ENCODE peak calls at places on chromosomes 2 and 18, in ten cellular contexts. A is choroid plexus epithelial cell, L is transverse colon, E is lower leg skin, W is H1, R is AG04449, P is GM12865, F is pancreas, T is prostate gland, C is cardiac muscle cell. H is an unnamed sample.

GRCh38 chr2:239597216-239597615 is 196.4 kb upstream of the HDAC4 start:
- DNase-seq in C (no peak), L (no peak), W (no peak), F (no peak), E (peak), P (no peak), R (no peak), T (no peak), A (no peak), H (no peak)

GRCh38 chr2:131030478-131030971 is 62.7 kb downstream of the FAM168B start:
- DNase-seq in E (peak), R (no peak), A (no peak), L (no peak), P (no peak), F (no peak), T (no peak), C (peak), W (no peak), H (no peak)

GRCh38 chr18:38551881-38552280 is 986.3 kb upstream of the CELF4 start:
- DNase-seq in A (no peak), C (no peak), R (no peak), W (no peak), T (peak), L (no peak), F (no peak), E (no peak), P (no peak), H (no peak)

GRCh38 chr18:32803571-32803970 is 30.7 kb upstream of the KLHL14 start:
- DNase-seq in T (no peak), W (no peak), L (no peak), C (no peak), E (no peak), P (peak), A (peak), F (no peak), R (no peak), H (peak)

GRCh38 chr2:152448621-152449020 is 113.6 kb downstream of the FMNL2 start:
- DNase-seq in F (no peak), A (peak), P (no peak), E (no peak), R (no peak), C (no peak), W (no peak), L (no peak), T (no peak), H (no peak)

GRCh38 chr18:38884050-38884449 is 1318.5 kb upstream of the CELF4 start:
- DNase-seq in F (no peak), R (no peak), C (peak), E (no peak), W (peak), L (no peak), T (no peak), P (no peak), A (no peak), H (no peak)

GRCh38 chr18:31255953-31256352 is 62.0 kb upstream of the DSG1 start:
- DNase-seq in W (no peak), F (no peak), A (no peak), T (peak), L (no peak), P (peak), E (no peak), R (no peak), C (no peak), H (no peak)

GRCh38 chr2:30511122-30512083 is 64.4 kb downstream of the LCLAT1 start:
- DNase-seq in C (no peak), T (peak), L (peak), P (no peak), R (no peak), W (no peak), A (peak), F (no peak), E (no peak), H (peak)

GRCh38 chr2:173891315-173892037 is 73.7 kb downstream of the SP3 start:
- DNase-seq in F (no peak), W (no peak), E (no peak), P (no peak), T (no peak), C (no peak), L (no peak), R (no peak), A (no peak), H (no peak)

GRCh38 chr2:216108310-216108966 is 710 bp upstream of the XRCC5 start:
- DNase-seq in A (no peak), P (no peak), C (peak), F (peak), W (no peak), L (no peak), E (no peak), R (no peak), T (no peak), H (no peak)

GRCh38 chr2:196160101-196160500 is 11.3 kb downstream of the STK17B start:
- DNase-seq in E (no peak), A (peak), F (peak), W (no peak), C (no peak), R (peak), L (peak), P (peak), T (peak), H (peak)

GRCh38 chr2:230202430-230203109 is 17.2 kb downstream of the SP110 start:
- DNase-seq in C (no peak), R (no peak), L (no peak), F (no peak), P (peak), W (no peak), T (no peak), E (no peak), A (no peak), H (no peak)

GRCh38 chr2:239164281-239164871 is 236.4 kb downstream of the HDAC4 start:
- DNase-seq in E (peak), T (no peak), W (no peak), C (no peak), R (no peak), F (no peak), L (no peak), P (no peak), A (no peak), H (no peak)

GRCh38 chr2:128746356-128746755 is 427.7 kb upstream of the HS6ST1 start:
- DNase-seq in C (peak), W (no peak), E (no peak), T (no peak), R (no peak), F (peak), A (peak), L (no peak), P (no peak), H (no peak)

GRCh38 chr2:188132385-188132784 is 159.3 kb upstream of the GULP1 start:
- DNase-seq in W (no peak), C (no peak), F (no peak), P (no peak), T (peak), A (peak), E (no peak), L (no peak), R (no peak), H (no peak)

GRCh38 chr2:25311866-25312575 is 29.7 kb downstream of the DNMT3A start:
- DNase-seq in A (no peak), E (no peak), W (no peak), P (no peak), R (no peak), F (peak), T (no peak), L (no peak), C (no peak), H (no peak)

GRCh38 chr2:58834404-58834803 is 593.3 kb upstream of the FANCL start:
- DNase-seq in T (no peak), E (no peak), F (no peak), R (peak), A (peak), W (no peak), C (peak), P (peak), L (no peak), H (no peak)

GRCh38 chr18:59143441-59143840 is 3.8 kb downstream of the SEC11C start:
- DNase-seq in E (no peak), A (peak), P (peak), C (no peak), L (no peak), T (no peak), R (no peak), W (no peak), F (no peak), H (no peak)

GRCh38 chr2:190804182-190804795 is 76.3 kb upstream of the GLS start:
- DNase-seq in F (no peak), E (no peak), A (peak), R (no peak), P (no peak), L (no peak), W (no peak), C (no peak), T (no peak), H (no peak)

GRCh38 chr2:203873921-203874631 is 6.5 kb downstream of the CTLA4 start:
- DNase-seq in E (no peak), T (no peak), A (no peak), L (no peak), C (no peak), F (no peak), R (no peak), P (no peak), W (no peak), H (no peak)

GRCh38 chr2:147405651-147406050 is 439.2 kb upstream of the ACVR2A start:
- DNase-seq in A (no peak), C (no peak), R (no peak), F (no peak), T (no peak), L (no peak), P (peak), E (no peak), W (no peak), H (no peak)

GRCh38 chr2:191478754-191479679 is 198.9 kb upstream of the NABP1 start:
- DNase-seq in L (peak), T (peak), R (no peak), P (no peak), E (peak), W (no peak), C (peak), A (peak), F (peak), H (no peak)

GRCh38 chr2:70947556-70948184 is 12.0 kb downstream of the ATP6V1B1 start:
- DNase-seq in C (no peak), E (peak), L (no peak), P (no peak), F (no peak), R (no peak), A (peak), T (no peak), W (no peak), H (no peak)

GRCh38 chr2:234044157-234044556 is 6.3 kb upstream of the SPP2 start:
- DNase-seq in R (peak), A (peak), C (no peak), F (no peak), P (no peak), E (no peak), T (no peak), L (no peak), W (no peak), H (no peak)

DNA sequence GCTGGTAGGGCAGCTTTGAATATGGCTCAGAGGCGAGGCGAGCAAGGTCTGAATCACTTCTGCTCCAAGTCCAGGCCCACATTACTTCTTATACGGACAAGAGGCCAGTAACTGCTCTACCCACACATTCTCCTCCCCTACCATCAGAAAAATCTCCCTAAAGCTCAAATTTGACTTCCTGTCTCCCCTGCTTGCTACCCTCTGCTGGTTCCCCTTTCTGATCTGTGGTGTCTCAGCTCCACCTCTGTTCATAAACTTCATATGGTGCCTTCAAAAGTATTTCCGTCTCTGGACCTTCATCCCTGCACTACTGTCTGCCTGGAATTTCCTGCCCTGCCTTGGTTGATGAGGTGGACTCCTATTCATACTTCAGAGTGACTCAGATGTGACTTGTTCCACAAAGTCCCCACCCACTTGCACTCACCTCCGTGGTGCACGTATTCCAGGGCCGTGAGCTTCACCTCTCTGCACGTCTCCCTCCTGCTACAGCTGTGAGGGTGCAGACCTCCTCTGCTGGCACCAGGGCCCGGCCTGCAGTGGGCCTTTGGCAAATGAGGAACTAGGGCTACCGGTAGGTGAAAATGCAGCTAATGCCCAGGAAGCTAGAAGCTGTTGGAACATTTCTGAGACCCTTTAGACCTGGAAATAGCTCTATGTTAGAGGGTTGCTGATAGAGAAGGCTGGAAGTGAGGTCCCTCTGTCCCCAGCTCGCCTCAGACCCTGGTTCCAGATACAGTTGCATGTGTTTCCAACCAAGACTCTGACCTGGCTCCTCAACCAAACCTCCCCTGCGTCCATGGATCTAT is 24.6 kb upstream of the KCMF1 start:
- DNase-seq in T (no peak), L (peak), P (peak), F (no peak), E (no peak), C (no peak), R (no peak), A (peak), W (no peak), H (peak)
- TF ChIP-seq CTCF in T (no peak), L (no peak), P (no peak), F (no peak), E (no peak), C (no peak), R (no peak), A (no peak), W (no peak), H (no peak)

GRCh38 chr2:124320072-124320471 is 295.0 kb downstream of the CNTNAP5 start:
- DNase-seq in A (no peak), T (no peak), R (no peak), F (no peak), L (no peak), C (no peak), W (no peak), P (no peak), E (no peak), H (no peak)
- H3K4me3 ChIP-seq in A (no peak), T (no peak), R (no peak), F (no peak), L (no peak), C (no peak), W (no peak), P (no peak), E (no peak), H (no peak)

GRCh38 chr2:143205106-143205764 is 76.0 kb downstream of the ARHGAP15 start:
- DNase-seq in F (no peak), W (no peak), L (no peak), P (peak), A (peak), C (no peak), R (no peak), T (no peak), E (no peak), H (no peak)

GRCh38 chr2:143210446-143210819 is 81.2 kb downstream of the ARHGAP15 start:
- DNase-seq in A (no peak), E (no peak), W (no peak), R (no peak), C (no peak), T (no peak), P (no peak), L (no peak), F (no peak), H (no peak)

DNA sequence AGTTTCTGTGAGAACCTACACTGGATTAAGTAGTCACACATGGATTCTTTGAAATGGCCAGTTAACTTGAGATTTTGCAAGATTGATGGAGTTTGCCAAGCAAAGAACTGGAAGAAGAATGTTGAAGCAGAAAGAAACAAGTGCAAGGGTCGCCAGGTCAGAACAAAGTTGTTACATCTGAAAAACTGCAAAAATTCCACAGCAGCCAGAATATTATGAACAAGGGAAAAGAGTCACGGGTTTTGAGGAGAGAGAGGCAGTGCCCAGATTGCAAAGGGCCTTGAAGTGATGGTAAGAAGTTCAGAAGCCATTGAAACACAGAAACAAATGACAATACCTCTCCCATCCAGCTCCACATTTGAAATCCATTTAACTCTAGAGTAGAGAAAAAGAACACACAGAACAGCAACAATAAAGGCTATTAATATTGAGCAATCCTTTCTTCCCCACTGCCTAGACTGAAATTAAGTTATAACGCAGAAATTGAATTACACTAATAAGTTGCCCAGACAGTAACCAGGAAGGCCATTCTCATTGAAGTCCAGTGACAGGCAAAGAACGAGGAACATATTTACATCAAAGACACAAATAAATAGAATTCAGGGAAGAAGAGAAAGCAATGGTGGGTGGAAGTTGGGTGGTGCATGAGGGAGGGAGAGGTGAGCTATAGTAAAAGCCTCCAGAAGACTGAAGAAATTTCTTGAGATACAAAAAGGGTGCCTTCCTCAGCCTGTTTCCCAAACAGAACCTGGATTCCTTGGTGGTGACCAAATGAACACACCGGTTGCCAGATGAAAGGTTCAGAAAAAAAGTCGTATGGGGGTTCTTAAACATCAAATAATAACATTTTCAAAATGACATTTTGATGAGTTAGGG is 80.6 kb downstream of the ARHGAP15 start:
- DNase-seq in E (no peak), A (peak), L (no peak), F (no peak), R (no peak), P (no peak), C (no peak), W (no peak), T (no peak), H (no peak)
- TF ChIP-seq CTCF in E (no peak), A (no peak), L (no peak), F (no peak), R (no peak), P (no peak), C (no peak), W (no peak), T (no peak), H (no peak)

DNA sequence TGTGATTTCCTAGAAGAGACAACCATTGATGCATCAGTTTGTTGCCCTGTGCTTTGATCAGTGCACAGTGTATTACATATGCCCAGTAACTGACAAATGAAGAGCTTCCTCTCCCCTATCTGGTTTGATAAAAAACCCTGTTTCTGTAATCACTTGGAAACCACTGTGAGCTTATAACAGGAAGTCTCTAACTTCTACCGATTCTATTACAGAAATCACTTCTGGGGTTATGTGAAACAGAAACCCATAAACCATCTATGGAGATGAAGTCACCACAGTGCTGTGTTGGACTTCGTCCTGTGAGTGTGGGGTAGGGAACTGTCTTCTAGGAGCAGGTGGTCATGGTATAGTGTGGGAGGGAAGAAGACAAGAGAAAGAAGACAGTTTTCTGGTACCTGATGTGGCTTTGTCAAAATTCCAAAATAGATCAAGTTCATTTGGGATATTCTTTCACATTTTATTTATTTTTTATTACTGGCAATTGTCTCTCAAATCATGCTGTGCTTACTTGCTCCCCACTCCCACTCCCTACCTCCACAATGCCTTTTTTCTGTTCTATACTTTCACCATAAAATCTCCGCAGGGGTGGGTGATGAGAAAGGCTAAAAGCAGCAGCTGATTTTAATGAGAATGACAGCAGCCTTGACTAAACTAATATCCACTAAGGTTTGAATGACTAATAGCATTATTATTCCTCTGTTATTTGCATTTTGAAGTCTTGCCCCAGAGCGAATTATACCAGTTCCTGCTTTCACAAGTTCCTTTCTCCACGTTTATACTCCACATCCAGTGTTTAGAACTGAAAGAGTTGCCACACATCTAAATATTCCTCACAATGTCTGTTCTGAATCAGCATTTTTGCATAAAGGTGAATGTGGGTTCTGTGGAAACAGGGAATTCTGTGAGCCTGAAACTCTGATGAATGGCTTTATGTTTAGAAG is 41.7 kb upstream of the RND3 start:
- DNase-seq in C (no peak), F (no peak), A (peak), P (peak), E (no peak), T (no peak), L (no peak), W (no peak), R (no peak), H (peak)
- H3K4me3 ChIP-seq in C (no peak), F (no peak), A (no peak), P (no peak), E (no peak), T (no peak), L (no peak), W (no peak), R (peak), H (no peak)

GRCh38 chr2:207223051-207223450 is 57.3 kb upstream of the KLF7 start:
- DNase-seq in T (no peak), F (no peak), W (no peak), A (peak), C (no peak), E (no peak), L (no peak), R (no peak), P (peak), H (no peak)
- TF ChIP-seq CTCF in T (no peak), F (no peak), W (no peak), A (peak), C (no peak), E (no peak), L (no peak), R (peak), P (no peak), H (no peak)

GRCh38 chr2:48362515-48362914 is 167.4 kb upstream of the STON1 start:
- DNase-seq in A (no peak), W (no peak), P (no peak), C (no peak), L (no peak), E (no peak), R (no peak), T (no peak), F (no peak), H (no peak)

GRCh38 chr2:48357351-48357750 is 172.6 kb upstream of the STON1 start:
- DNase-seq in A (no peak), L (no peak), C (no peak), T (no peak), W (no peak), E (no peak), R (no peak), F (no peak), P (no peak), H (no peak)

GRCh38 chr2:48355494-48355893 is 174.5 kb upstream of the STON1 start:
- DNase-seq in R (no peak), E (no peak), P (no peak), T (no peak), W (no peak), A (no peak), L (no peak), C (no peak), F (no peak), H (no peak)

GRCh38 chr2:48358982-48359381 is 171.0 kb upstream of the STON1 start:
- DNase-seq in A (no peak), P (no peak), L (no peak), E (no peak), R (no peak), W (no peak), T (no peak), C (no peak), F (no peak), H (no peak)

GRCh38 chr2:48356701-48357322 is 173.1 kb upstream of the STON1 start:
- DNase-seq in A (peak), C (no peak), P (peak), T (no peak), R (peak), L (no peak), W (no peak), F (no peak), E (no peak), H (no peak)
- H3K4me3 ChIP-seq in A (no peak), C (no peak), P (no peak), T (no peak), R (no peak), L (no peak), W (no peak), F (no peak), E (no peak), H (no peak)

GRCh38 chr2:26727641-26728561 is 35.4 kb downstream of the KCNK3 start:
- DNase-seq in W (no peak), T (no peak), F (no peak), L (no peak), A (no peak), C (no peak), P (no peak), R (no peak), E (no peak), H (no peak)
- TF ChIP-seq CTCF in W (no peak), T (no peak), F (no peak), L (no peak), A (peak), C (peak), P (peak), R (peak), E (no peak), H (no peak)

H was measured in epithelial cell of proximal tubule.